ENCODE peak calls at places on chromosomes 13 and 19, in six cellular contexts. Y, M, X, N, C and I are unnamed samples.

GRCh38 chr13:24678151-24678550 is 2.1 kb upstream of the ATP12A start:
- DNase-seq in C (no peak), N (no peak), X (no peak), M (no peak), Y (no peak), I (no peak)

GRCh38 chr13:37905736-37906135 is 36.2 kb upstream of the TRPC4 start:
- DNase-seq in M (no peak), C (no peak), X (no peak), N (peak), Y (no peak), I (no peak)

GRCh38 chr13:51364404-51365008 is 25.0 kb downstream of the SERPINE3 start:
- DNase-seq in N (peak), Y (no peak), M (no peak), C (no peak), X (no peak), I (no peak)

GRCh38 chr13:46172531-46172991 is 9.4 kb downstream of the LCP1 start:
- DNase-seq in M (no peak), C (peak), Y (no peak), N (peak), X (peak), I (peak)

GRCh38 chr19:10568444-10568825 is 344 bp downstream of the CDKN2D start:
- DNase-seq in M (no peak), Y (no peak), X (peak), C (peak), N (peak), I (no peak)

GRCh38 chr19:5880604-5881078 is 10.3 kb upstream of the FUT5 start:
- DNase-seq in Y (no peak), N (peak), M (no peak), X (no peak), C (no peak), I (no peak)

GRCh38 chr13:51225034-51225433 is 2.8 kb downstream of the FAM124A start:
- DNase-seq in X (no peak), C (no peak), M (no peak), N (no peak), Y (no peak), I (no peak)

GRCh38 chr13:48775804-48776203 is 122.1 kb downstream of the CYSLTR2 start:
- DNase-seq in N (peak), Y (no peak), X (no peak), C (no peak), M (no peak), I (no peak)

GRCh38 chr19:5881543-5882299 is 11.4 kb upstream of the FUT5 start:
- DNase-seq in M (no peak), X (no peak), N (no peak), Y (peak), C (no peak), I (no peak)

GRCh38 chr19:39864118-39864517 is 17.9 kb upstream of the FBL start:
- DNase-seq in Y (no peak), C (no peak), M (no peak), X (no peak), N (no peak), I (no peak)

GRCh38 chr19:34232566-34233481 is 21.5 kb upstream of the GARRE1 start:
- DNase-seq in M (no peak), Y (no peak), N (peak), C (no peak), X (peak), I (peak)